ENCODE peak calls at places on chromosome 18, in five cellular contexts. H is LNCaP clone FGC, K is IMR-90, X is cardiac fibroblast, P is coronary artery. W is an unnamed sample.
A peak's percentile ranks its signal among the peaks of the same experiment; 100 is the strongest.

GRCh38 chr18:5963267-5963666 is 67.9 kb upstream of the TMEM200C start:
- DNase-seq in H (no peak), K (no peak), X (no peak), P (no peak), W (no peak)

GRCh38 chr18:48803951-48804855 is 146.6 kb downstream of the SMAD7 start:
- DNase-seq in H (no peak), K (no peak), X (no peak), P (peak; percentile 74), W (no peak)

GRCh38 chr18:9513971-9514512 is 38.7 kb downstream of the RALBP1 start:
- DNase-seq in H (no peak), K (peak; percentile 75), X (peak; percentile 54), P (no peak), W (peak; percentile 55)

GRCh38 chr18:11148655-11149440 is 521 bp downstream of the PIEZO2 start:
- DNase-seq in H (no peak), K (no peak), X (no peak), P (no peak), W (peak; percentile 17)

GRCh38 chr18:13026583-13027270 is 35.6 kb downstream of the CEP192 start:
- DNase-seq in H (peak; percentile 75), K (peak; percentile 53), X (no peak), P (no peak), W (peak; percentile 26)

GRCh38 chr18:11387880-11388279 is 221.5 kb upstream of the SLC35G4 start:
- DNase-seq in H (peak; percentile 73), K (peak; percentile 47), X (peak; percentile 51), P (no peak), W (peak; percentile 22)

GRCh38 chr18:37420315-37420880 is 145.2 kb downstream of the CELF4 start:
- DNase-seq in H (no peak), K (no peak), X (no peak), P (no peak), W (no peak)

GRCh38 chr18:26756556-26756955 is 109.0 kb downstream of the AQP4 start:
- DNase-seq in H (no peak), K (no peak), X (no peak), P (no peak), W (no peak)

GRCh38 chr18:48073231-48073930 is 142.9 kb upstream of the SMAD2 start:
- DNase-seq in H (no peak), K (no peak), X (no peak), P (no peak), W (no peak)

GRCh38 chr18:470661-471501 is 29.6 kb downstream of the COLEC12 start:
- DNase-seq in H (no peak), K (peak; percentile 69), X (peak; percentile 87), P (no peak), W (peak; percentile 72)

GRCh38 chr18:59265246-59266018 is 7.8 kb downstream of the RAX start:
- DNase-seq in H (no peak), K (no peak), X (no peak), P (no peak), W (no peak)

GRCh38 chr18:27921904-27922541 is 254.9 kb downstream of the CDH2 start:
- DNase-seq in H (no peak), K (peak; percentile 68), X (peak; percentile 36), P (no peak), W (peak; percentile 75)

GRCh38 chr18:3162181-3162580 is 57.6 kb downstream of the MYOM1 start:
- DNase-seq in H (no peak), K (no peak), X (no peak), P (no peak), W (no peak)

GRCh38 chr18:21053127-21053526 is 58.5 kb downstream of the ROCK1 start:
- DNase-seq in H (no peak), K (peak; percentile 90), X (peak; percentile 78), P (no peak), W (peak; percentile 84)

GRCh38 chr18:59742325-59743111 is 45.3 kb upstream of the CCBE1 start:
- DNase-seq in H (no peak), K (peak; percentile 62), X (peak; percentile 64), P (no peak), W (no peak)

GRCh38 chr18:35949090-35949489 is 23.4 kb upstream of the RMP24 start:
- DNase-seq in H (no peak), K (no peak), X (no peak), P (no peak), W (no peak)

GRCh38 chr18:35949903-35950627 is 22.4 kb upstream of the RMP24 start:
- DNase-seq in H (no peak), K (peak; percentile 59), X (peak; percentile 73), P (no peak), W (peak; percentile 71)

GRCh38 chr18:35948080-35948479 is 24.4 kb upstream of the RMP24 start:
- DNase-seq in H (no peak), K (no peak), X (no peak), P (no peak), W (no peak)

GRCh38 chr18:35953688-35954087 is 18.8 kb upstream of the RMP24 start:
- DNase-seq in H (no peak), K (no peak), X (no peak), P (no peak), W (no peak)

DNA sequence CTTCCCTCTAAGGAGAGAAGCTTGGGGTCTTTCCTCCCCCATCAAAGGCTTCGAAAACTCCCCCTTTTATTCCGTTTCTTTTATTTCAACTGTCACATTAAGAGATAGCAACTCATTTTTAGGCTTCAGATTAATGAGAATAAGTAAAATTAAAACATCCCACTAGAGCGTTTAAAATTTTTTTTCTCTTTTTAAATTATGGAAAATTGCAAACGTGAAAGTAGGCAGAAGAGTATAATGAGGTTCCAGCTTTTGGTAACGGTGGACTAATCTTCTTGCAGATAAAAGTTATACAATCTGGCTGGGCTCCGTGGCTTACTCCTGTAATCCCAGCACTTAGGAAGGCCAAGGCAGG is 21.9 kb upstream of the RMP24 start:
- DNase-seq in H (no peak), K (no peak), X (no peak), P (no peak), W (no peak)
- H3K4me3 ChIP-seq in H (peak overlapping the region; percentile 50), K (peak overlapping the region; percentile 58), X (no peak overlapping the region), P (peak overlapping the region; percentile 76), W (peak overlapping the region; percentile 63)

GRCh38 chr18:63508634-63509033 is 31.9 kb downstream of the SERPINB5 start:
- DNase-seq in H (no peak), K (no peak), X (no peak), P (no peak), W (no peak)

GRCh38 chr18:63511285-63511684 is 30.9 kb upstream of the SERPINB12 start:
- DNase-seq in H (peak; percentile 52), K (peak; percentile 63), X (peak; percentile 63), P (no peak), W (peak; percentile 54)

GRCh38 chr18:63506336-63506646 is 29.5 kb downstream of the SERPINB5 start:
- DNase-seq in H (no peak), K (no peak), X (no peak), P (no peak), W (no peak)

GRCh38 chr18:63505566-63506335 is 29.0 kb downstream of the SERPINB5 start:
- DNase-seq in H (no peak), K (peak; percentile 4), X (peak; percentile 25), P (no peak), W (peak; percentile 22)
- TF ChIP-seq CTCF in H (peak; percentile 48), K (peak; percentile 47), X (peak; percentile 63), P (no peak), W (peak; percentile 73)

GRCh38 chr18:54931152-54931551 is 28.1 kb downstream of the CCDC68 start:
- DNase-seq in H (no peak), K (no peak), X (no peak), P (no peak), W (no peak)
- H3K4me3 ChIP-seq in H (no peak overlapping the region), K (no peak overlapping the region), X (no peak overlapping the region), P (no peak overlapping the region), W (no peak overlapping the region)

DNA sequence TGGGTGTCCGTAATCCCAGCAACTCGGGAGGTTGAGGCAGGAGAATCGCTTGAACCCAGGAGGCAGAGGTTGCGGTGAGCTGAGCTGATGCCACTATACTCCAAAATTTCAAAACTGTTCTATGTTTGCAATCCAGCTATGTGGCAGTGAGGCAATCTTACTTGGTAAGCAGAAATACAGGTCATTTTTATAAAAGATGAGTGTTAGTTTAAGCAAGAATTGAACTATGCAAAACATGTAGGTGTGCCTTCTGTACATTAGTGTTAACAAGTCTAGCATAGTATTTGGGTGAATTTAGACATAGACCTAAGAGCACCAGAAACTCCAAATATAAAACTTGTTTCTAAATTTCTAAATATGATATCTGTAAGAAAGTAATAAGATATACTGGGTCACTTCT is 7.2 kb downstream of the DSC1 start:
- DNase-seq in H (no peak), K (no peak), X (no peak), P (no peak), W (no peak)
- TF ChIP-seq CTCF in H (no peak), K (no peak), X (no peak), P (no peak), W (no peak)

GRCh38 chr18:22349966-22350365 is 67.7 kb downstream of the CTAGE1 start:
- DNase-seq in H (no peak), K (no peak), X (no peak), P (no peak), W (peak; percentile 71)

GRCh38 chr18:22348521-22349316 is 69.0 kb downstream of the CTAGE1 start:
- DNase-seq in H (no peak), K (peak; percentile 42), X (peak; percentile 90), P (peak; percentile 86), W (peak; percentile 86)

GRCh38 chr18:22347624-22348511 is 69.8 kb downstream of the CTAGE1 start:
- DNase-seq in H (no peak), K (peak; percentile 16), X (peak; percentile 49), P (no peak), W (peak; percentile 53)

GRCh38 chr18:22346968-22347611 is 70.6 kb downstream of the CTAGE1 start:
- DNase-seq in H (no peak), K (peak; percentile 73), X (peak; percentile 77), P (peak; percentile 93), W (peak; percentile 56)

GRCh38 chr18:22349317-22349898 is 68.3 kb downstream of the CTAGE1 start:
- DNase-seq in H (no peak), K (no peak), X (peak; percentile 95), P (no peak), W (peak; percentile 92)
- H3K4me3 ChIP-seq in H (no peak overlapping the region), K (no peak overlapping the region), X (peak overlapping the region; percentile 47), P (peak overlapping the region; percentile 72), W (peak overlapping the region; percentile 58)

DNA sequence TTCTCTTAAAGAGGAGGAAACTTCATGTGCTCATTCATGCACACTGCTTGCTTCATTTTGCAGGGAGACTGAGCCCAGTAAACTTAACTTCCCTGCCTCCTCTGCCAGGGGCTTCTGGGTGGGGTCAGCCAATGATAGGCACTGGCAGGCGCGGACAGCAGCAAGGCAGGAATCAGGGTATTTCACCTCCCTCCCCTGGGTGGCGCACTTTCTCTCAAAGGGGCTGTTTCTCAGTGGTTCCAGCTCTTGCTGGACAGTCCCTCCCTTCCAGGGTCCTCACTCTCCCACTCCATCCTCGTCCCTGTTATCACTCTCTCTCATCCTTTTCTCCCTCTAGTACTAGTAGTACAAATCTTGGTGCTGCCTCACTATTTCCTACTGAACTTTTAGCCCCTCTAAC is 320.5 kb upstream of the ZNF521 start:
- DNase-seq in H (no peak), K (no peak), X (no peak), P (no peak), W (no peak)
- TF ChIP-seq CTCF in H (peak; percentile 10), K (no peak), X (no peak), P (no peak), W (peak; percentile 29)

W was measured in fibroblast of villous mesenchyme.